ENCODE peak calls at places on chromosomes 3 and 15, in six cellular contexts. X is OCI-LY7, K is IMR-90, B is dorsolateral prefrontal cortex, Y is GM12878, S is Peyer's patch. L is an unnamed sample.

GRCh38 chr15:69314174-69314573 is 15.5 kb downstream of the PAQR5 start:
- DNase-seq in X (no peak), K (no peak), B (no peak), Y (no peak), S (no peak), L (no peak)

GRCh38 chr15:86373147-86373546 is 293.5 kb downstream of the AGBL1 start:
- DNase-seq in X (no peak), K (no peak), B (no peak), Y (no peak), S (no peak), L (no peak)

GRCh38 chr15:28017423-28017924 is 81.6 kb downstream of the OCA2 start:
- DNase-seq in X (no peak), K (no peak), B (no peak), Y (no peak), S (no peak), L (no peak)

GRCh38 chr15:78859971-78860733 is 12.5 kb upstream of the MORF4L1 start:
- DNase-seq in X (peak; percentile 79), K (peak; percentile 81), B (peak; percentile 65), Y (peak; percentile 44), S (peak; percentile 72), L (peak; percentile 82)

GRCh38 chr3:184776916-184777315 is 35.0 kb upstream of the VPS8 start:
- DNase-seq in X (no peak), K (no peak), B (no peak), Y (no peak), S (peak; percentile 20), L (no peak)

GRCh38 chr3:125433091-125433534 is 58.0 kb upstream of the ZNF148 start:
- DNase-seq in X (no peak), K (no peak), B (no peak), Y (no peak), S (no peak), L (no peak)

GRCh38 chr3:184176377-184177330 is 2.0 kb downstream of the AP2M1 start:
- DNase-seq in X (no peak), K (peak; percentile 96), B (no peak), Y (no peak), S (no peak), L (peak; percentile 98)

GRCh38 chr3:185959609-185960517 is 22.0 kb upstream of the TRA2B start:
- DNase-seq in X (no peak), K (peak; percentile 89), B (no peak), Y (no peak), S (no peak), L (peak; percentile 91)

GRCh38 chr3:31197941-31198340 is 303.5 kb upstream of the GADL1 start:
- DNase-seq in X (no peak), K (no peak), B (no peak), Y (no peak), S (peak; percentile 56), L (peak; percentile 37)

GRCh38 chr15:25170113-25170731 is 215.4 kb downstream of the SNRPN start:
- DNase-seq in X (no peak), K (no peak), B (no peak), Y (no peak), S (peak; percentile 40), L (no peak)

GRCh38 chr3:122200681-122201080 is 17.2 kb downstream of the CASR start:
- DNase-seq in X (no peak), K (no peak), B (no peak), Y (no peak), S (no peak), L (no peak)

GRCh38 chr3:164533275-164533674 is 545.0 kb downstream of the SI start:
- DNase-seq in X (no peak), K (no peak), B (no peak), Y (no peak), S (no peak), L (no peak)

GRCh38 chr3:60469481-60469880 is 781.8 kb downstream of the FHIT start:
- DNase-seq in X (no peak), K (no peak), B (no peak), Y (no peak), S (no peak), L (no peak)

GRCh38 chr3:127732303-127732702 is 59.6 kb downstream of the ABTB1 start:
- DNase-seq in X (no peak), K (no peak), B (no peak), Y (no peak), S (no peak), L (no peak)

GRCh38 chr15:69337133-69337532 is 38.4 kb downstream of the PAQR5 start:
- DNase-seq in X (no peak), K (peak; percentile 44), B (no peak), Y (no peak), S (no peak), L (peak; percentile 40)

GRCh38 chr15:81897011-81897677 is 148.7 kb downstream of the MEX3B start:
- DNase-seq in X (no peak), K (peak; percentile 90), B (no peak), Y (no peak), S (no peak), L (peak; percentile 3)

GRCh38 chr3:193014961-193015360 is 97.3 kb upstream of the MB21D2 start:
- DNase-seq in X (no peak), K (no peak), B (no peak), Y (no peak), S (no peak), L (no peak)

GRCh38 chr3:36489679-36490420 is 109.5 kb downstream of the STAC start:
- DNase-seq in X (no peak), K (no peak), B (no peak), Y (no peak), S (no peak), L (no peak)

GRCh38 chr3:58027704-58028317 is 19.6 kb downstream of the FLNB start:
- DNase-seq in X (no peak), K (no peak), B (no peak), Y (no peak), S (no peak), L (no peak)

GRCh38 chr15:101293122-101293521 is 1.9 kb downstream of the SNRPA1 start:
- DNase-seq in X (peak; percentile 65), K (no peak), B (no peak), Y (no peak), S (no peak), L (peak; percentile 13)
- H3K4me3 ChIP-seq in X (peak overlapping the region; percentile 90), K (peak overlapping the region; percentile 23), B (peak overlapping the region; percentile 98), Y (peak overlapping the region; percentile 87), S (no peak overlapping the region), L (peak overlapping the region; percentile 79)

DNA sequence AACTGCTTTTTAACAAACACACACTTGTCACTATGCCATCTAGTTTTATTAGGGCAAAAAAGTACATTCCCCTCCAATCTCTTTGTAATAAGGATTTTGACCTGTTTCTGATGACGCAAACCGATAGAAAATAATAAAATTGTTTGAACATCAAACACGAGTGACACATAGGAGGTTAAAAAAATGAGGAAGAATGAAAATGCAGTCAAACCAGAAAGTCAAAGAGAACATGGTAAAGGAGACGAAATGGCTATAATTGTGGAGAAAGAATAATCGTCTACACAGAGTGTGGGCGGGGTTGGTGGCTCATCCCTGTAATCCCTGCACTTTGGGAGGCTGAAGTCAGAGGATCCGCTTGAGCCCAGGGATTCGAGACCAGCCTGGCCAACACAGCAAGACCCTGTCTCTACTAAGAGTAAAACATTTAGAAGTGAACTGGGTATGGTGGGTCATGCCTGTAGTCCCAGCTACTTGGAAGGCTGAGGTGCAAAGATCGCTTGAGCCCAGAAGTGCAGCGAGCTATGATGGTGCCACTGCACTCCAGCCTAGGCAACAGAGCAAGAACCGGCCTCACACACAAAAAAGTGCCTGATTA is 83.2 kb downstream of the MEIS2 start:
- DNase-seq in X (no peak), K (no peak), B (no peak), Y (no peak), S (no peak), L (peak; percentile 45)
- TF ChIP-seq CTCF in X (no peak), K (no peak), B (no peak), Y (no peak), S (no peak), L (no peak)

GRCh38 chr15:39058371-39059131 is 493.9 kb upstream of the RASGRP1 start:
- DNase-seq in X (no peak), K (no peak), B (no peak), Y (no peak), S (no peak), L (no peak)

GRCh38 chr15:39053480-39053879 is 488.9 kb upstream of the RASGRP1 start:
- DNase-seq in X (no peak), K (no peak), B (no peak), Y (no peak), S (no peak), L (no peak)

GRCh38 chr15:39054128-39054732 is 489.6 kb upstream of the RASGRP1 start:
- DNase-seq in X (no peak), K (no peak), B (no peak), Y (no peak), S (no peak), L (no peak)

GRCh38 chr15:39059886-39060285 is 495.3 kb upstream of the RASGRP1 start:
- DNase-seq in X (no peak), K (peak; percentile 71), B (no peak), Y (no peak), S (no peak), L (no peak)

GRCh38 chr15:39056357-39056756 is 491.7 kb upstream of the RASGRP1 start:
- DNase-seq in X (no peak), K (no peak), B (no peak), Y (no peak), S (no peak), L (no peak)
- H3K4me3 ChIP-seq in X (no peak overlapping the region), K (no peak overlapping the region), B (no peak overlapping the region), Y (no peak overlapping the region), S (no peak overlapping the region), L (no peak overlapping the region)

GRCh38 chr15:56291741-56292140 is 48.1 kb upstream of the RFX7 start:
- DNase-seq in X (no peak), K (no peak), B (no peak), Y (no peak), S (no peak), L (no peak)

GRCh38 chr15:56293495-56294292 is 50.0 kb upstream of the RFX7 start:
- DNase-seq in X (no peak), K (no peak), B (no peak), Y (no peak), S (no peak), L (no peak)

GRCh38 chr15:56298723-56299122 is 55.0 kb upstream of the RFX7 start:
- DNase-seq in X (no peak), K (no peak), B (no peak), Y (no peak), S (no peak), L (no peak)

GRCh38 chr15:56292546-56293316 is 49.1 kb upstream of the RFX7 start:
- DNase-seq in X (no peak), K (no peak), B (no peak), Y (no peak), S (no peak), L (no peak)

DNA sequence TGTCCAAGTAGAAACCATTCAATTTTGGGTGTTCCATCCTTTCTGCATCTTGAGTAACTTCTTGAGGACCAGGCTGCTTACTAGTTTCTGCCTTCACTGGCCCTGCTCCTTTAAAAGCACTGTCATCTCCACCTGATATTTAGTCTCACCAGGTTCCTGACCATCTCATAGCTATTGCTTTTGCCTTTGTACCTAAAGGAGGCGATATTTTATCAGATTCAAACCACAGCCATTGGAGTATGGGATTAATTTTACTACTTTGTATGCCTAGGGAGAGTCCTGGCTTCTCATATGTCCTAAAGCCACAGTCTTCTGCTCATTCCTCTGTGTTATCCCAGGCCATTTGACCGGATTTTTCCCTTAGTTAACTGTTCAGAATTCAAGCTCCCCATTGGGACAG is 51.8 kb upstream of the RFX7 start:
- DNase-seq in X (no peak), K (no peak), B (no peak), Y (no peak), S (no peak), L (no peak)
- TF ChIP-seq CTCF in X (peak; percentile 33), K (no peak), B (no peak), Y (peak; percentile 1), S (no peak), L (peak; percentile 4)

GRCh38 chr15:29054171-29055045 is 168.6 kb downstream of the APBA2 start:
- DNase-seq in X (no peak), K (no peak), B (no peak), Y (no peak), S (no peak), L (no peak)
- H3K4me3 ChIP-seq in X (no peak overlapping the region), K (no peak overlapping the region), B (no peak overlapping the region), Y (no peak overlapping the region), S (no peak overlapping the region), L (no peak overlapping the region)

GRCh38 chr3:159266779-159267178 is 464.9 kb downstream of the MFSD1 start:
- DNase-seq in X (peak; percentile 20), K (peak; percentile 6), B (peak; percentile 37), Y (no peak), S (no peak), L (peak; percentile 41)
- TF ChIP-seq CTCF in X (peak; percentile 71), K (peak; percentile 43), B (peak; percentile 49), Y (peak; percentile 31), S (no peak), L (peak; percentile 46)

L was measured in fibroblast of mammary gland.